ENCODE peak calls at places on chromosomes 11 and 22, in four cellular contexts. B is astrocyte of the cerebellum, V is lower leg skin, E is HAP-1. N is an unnamed sample.

GRCh38 chr11:6539748-6540268 is 42.7 kb downstream of the DNHD1 start:
- DNase-seq in B (no peak), V (no peak), E (no peak), N (no peak)

GRCh38 chr11:57223601-57224000 is 13.4 kb downstream of the APLNR start:
- DNase-seq in B (no peak), V (no peak), E (no peak), N (no peak)

GRCh38 chr11:94106699-94107098 is 21.9 kb upstream of the PANX1 start:
- DNase-seq in B (no peak), V (no peak), E (no peak), N (no peak)

GRCh38 chr22:40367342-40367741 is 3.1 kb upstream of the SGSM3 start:
- DNase-seq in B (no peak), V (no peak), E (no peak), N (no peak)

GRCh38 chr11:3101921-3102640 is 44.9 kb upstream of the CARS1 start:
- DNase-seq in B (no peak), V (no peak), E (no peak), N (no peak)

GRCh38 chr11:82890941-82891340 is 9.3 kb downstream of the PRCP start:
- DNase-seq in B (no peak), V (no peak), E (no peak), N (no peak)

GRCh38 chr11:39541945-39542351 is 1917.5 kb downstream of the LRRC4C start:
- DNase-seq in B (no peak), V (no peak), E (no peak), N (no peak)

GRCh38 chr11:66878554-66878953 is 21.7 kb downstream of the LRFN4 start:
- DNase-seq in B (no peak), V (no peak), E (no peak), N (no peak)

GRCh38 chr11:44316388-44317240 is 6.7 kb upstream of the ALX4 start:
- DNase-seq in B (no peak), V (no peak), E (no peak), N (no peak)

GRCh38 chr11:79100093-79100704 is 340.6 kb downstream of the TENM4 start:
- DNase-seq in B (no peak), V (no peak), E (peak), N (peak)

GRCh38 chr11:7348432-7349298 is 97.0 kb downstream of the SYT9 start:
- DNase-seq in B (no peak), V (no peak), E (peak), N (no peak)

GRCh38 chr22:36238348-36239149 is 778 bp downstream of the APOL2 start:
- DNase-seq in B (no peak), V (no peak), E (no peak), N (no peak)

DNA sequence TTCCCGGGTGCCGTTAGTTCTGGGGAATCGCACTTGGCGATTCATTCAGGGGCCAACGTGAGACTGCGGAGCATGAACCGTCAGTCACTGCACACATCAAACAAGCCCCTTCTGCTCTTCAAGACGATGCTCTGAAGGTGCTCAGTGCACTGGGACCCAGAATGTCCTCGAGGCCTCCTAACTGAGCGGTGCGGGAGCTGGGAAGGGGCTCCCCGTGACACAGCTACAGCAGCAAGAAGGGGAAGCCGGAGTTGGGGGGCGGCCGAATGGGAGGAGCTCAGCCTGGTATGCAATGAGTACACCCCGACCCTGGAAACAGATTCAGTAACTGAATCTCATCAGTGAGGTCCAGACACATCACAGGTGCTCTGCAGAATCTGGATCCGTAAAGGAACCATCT is 150.8 kb downstream of the SHANK2 start:
- DNase-seq in B (no peak), V (no peak), E (no peak), N (no peak)
- H3K4me3 ChIP-seq in B (no peak), V (no peak), E (no peak), N (no peak)

GRCh38 chr11:113855803-113856202 is 19.6 kb downstream of the USP28 start:
- DNase-seq in B (no peak), V (no peak), E (no peak), N (no peak)
- H3K4me3 ChIP-seq in B (no peak), V (no peak), E (no peak), N (no peak)

GRCh38 chr22:19522190-19522880 is 1.9 kb downstream of the CLDN5 start:
- DNase-seq in B (no peak), V (no peak), E (no peak), N (no peak)
- H3K4me3 ChIP-seq in B (no peak), V (peak), E (no peak), N (no peak)

GRCh38 chr11:62613275-62613864 is 313 bp downstream of the ROM1 start:
- DNase-seq in B (no peak), V (no peak), E (no peak), N (no peak)
- H3K4me3 ChIP-seq in B (no peak), V (no peak), E (peak), N (peak)

GRCh38 chr11:58494096-58494495 is 13.8 kb downstream of the OR5B21 start:
- DNase-seq in B (no peak), V (no peak), E (no peak), N (no peak)

GRCh38 chr11:58495906-58496305 is 12.0 kb downstream of the OR5B21 start:
- DNase-seq in B (no peak), V (no peak), E (no peak), N (no peak)

GRCh38 chr11:58502004-58502403 is 5.9 kb downstream of the OR5B21 start:
- DNase-seq in B (no peak), V (no peak), E (no peak), N (no peak)

GRCh38 chr11:58498464-58498863 is 9.4 kb downstream of the OR5B21 start:
- DNase-seq in B (no peak), V (no peak), E (no peak), N (no peak)

GRCh38 chr11:58497951-58498350 is 10.0 kb downstream of the OR5B21 start:
- DNase-seq in B (no peak), V (no peak), E (no peak), N (no peak)
- H3K4me3 ChIP-seq in B (no peak), V (no peak), E (no peak), N (no peak)

GRCh38 chr11:65540290-65541092 is 15.6 kb downstream of the SCYL1 start:
- DNase-seq in B (no peak), V (peak), E (peak), N (no peak)

GRCh38 chr11:65538232-65538914 is 13.5 kb downstream of the SCYL1 start:
- DNase-seq in B (no peak), V (no peak), E (no peak), N (no peak)

GRCh38 chr11:65541093-65542010 is 16.5 kb downstream of the SCYL1 start:
- DNase-seq in B (no peak), V (no peak), E (no peak), N (no peak)

GRCh38 chr11:65538915-65539374 is 14.1 kb downstream of the SCYL1 start:
- DNase-seq in B (no peak), V (no peak), E (no peak), N (no peak)

DNA sequence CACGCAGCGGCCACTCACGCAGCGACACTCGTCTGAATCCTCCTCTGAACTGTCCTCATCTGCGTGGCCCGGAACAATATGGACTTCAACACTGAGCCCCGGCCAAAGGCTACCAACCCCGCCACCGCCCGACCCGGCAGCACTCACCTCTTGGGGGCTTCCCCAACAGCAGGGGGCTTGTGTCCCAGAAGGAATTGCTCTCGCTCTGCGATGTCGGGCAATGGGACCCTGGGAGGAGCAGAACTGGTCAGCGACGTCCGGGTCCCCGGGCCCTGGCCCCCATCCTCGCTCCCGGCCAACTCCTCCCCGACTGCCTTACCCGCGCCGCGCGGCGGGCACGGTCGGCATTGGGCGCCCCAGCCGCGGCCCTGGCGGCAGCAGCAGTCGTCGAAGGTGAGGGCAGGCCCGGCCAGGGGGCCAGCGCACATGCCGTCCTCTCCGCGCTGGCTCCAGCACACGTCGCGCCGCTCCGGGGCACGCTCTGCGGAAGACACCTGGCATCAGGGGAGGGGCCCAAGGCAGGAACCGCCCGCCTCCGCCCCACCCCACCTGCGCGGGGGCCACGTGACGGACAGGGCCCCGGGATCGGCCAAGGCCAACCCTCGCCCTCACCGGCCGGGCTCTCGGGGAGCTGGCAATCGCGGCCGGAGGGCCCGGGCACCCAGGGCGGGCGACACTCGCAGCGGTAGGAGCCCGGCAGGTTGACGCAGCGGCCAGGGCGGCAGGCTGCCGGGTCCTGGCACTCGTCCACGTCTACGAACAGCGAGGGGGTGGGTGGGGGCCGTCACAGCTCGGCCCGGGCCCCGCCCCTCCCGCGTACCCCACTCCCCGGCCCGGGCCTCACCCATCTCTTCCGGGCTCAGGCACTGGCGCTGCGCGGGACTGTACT is 14.8 kb downstream of the SCYL1 start:
- DNase-seq in B (no peak), V (no peak), E (no peak), N (no peak)
- H3K4me3 ChIP-seq in B (no peak), V (peak), E (peak), N (peak)